ENCODE peak calls at places on chromosomes 3 and 15, in six cellular contexts. I, L, S, E, X and D are unnamed samples.
A peak's percentile ranks its signal among the peaks of the same experiment; 100 is the strongest.

GRCh38 chr3:163915279-163915678 is 1163.0 kb downstream of the SI start:
- DNase-seq in I (no peak), L (no peak), S (no peak), E (no peak), X (no peak), D (no peak)

GRCh38 chr15:90121086-90121485 is 18.8 kb upstream of the IDH2 start:
- DNase-seq in I (no peak), L (no peak), S (no peak), E (no peak), X (no peak), D (no peak)

GRCh38 chr15:100566850-100567249 is 35.1 kb downstream of the LINS1 start:
- DNase-seq in I (no peak), L (no peak), S (no peak), E (no peak), X (no peak), D (no peak)

GRCh38 chr15:80778964-80779657 is at the start of gene CEMIP:
- DNase-seq in I (peak; percentile 70), L (peak; percentile 94), S (peak; percentile 96), E (peak; percentile 57), X (peak; percentile 89), D (peak; percentile 62)

GRCh38 chr3:136840252-136840651 is 21.3 kb downstream of the SLC35G2 start:
- DNase-seq in I (no peak), L (no peak), S (no peak), E (no peak), X (no peak), D (no peak)

GRCh38 chr3:128794067-128794768 is 68.2 kb downstream of the RAB7A start:
- DNase-seq in I (no peak), L (no peak), S (peak; percentile 60), E (no peak), X (peak; percentile 59), D (peak; percentile 41)

GRCh38 chr3:159187232-159187631 is 385.4 kb downstream of the MFSD1 start:
- DNase-seq in I (no peak), L (no peak), S (peak; percentile 43), E (no peak), X (peak; percentile 70), D (no peak)

GRCh38 chr3:194276768-194277546 is 74.2 kb downstream of the CPN2 start:
- DNase-seq in I (no peak), L (no peak), S (peak; percentile 92), E (peak; percentile 69), X (peak; percentile 87), D (no peak)

GRCh38 chr3:59142581-59142980 is 92.8 kb upstream of the CFAP20DC start:
- DNase-seq in I (no peak), L (no peak), S (no peak), E (no peak), X (peak; percentile 3), D (no peak)

GRCh38 chr15:97081666-97082226 is 751.2 kb downstream of the NR2F2 start:
- DNase-seq in I (no peak), L (no peak), S (no peak), E (no peak), X (no peak), D (no peak)

GRCh38 chr3:44981220-44981619 is 5.2 kb downstream of the EXOSC7 start:
- DNase-seq in I (no peak), L (no peak), S (peak; percentile 28), E (no peak), X (peak; percentile 39), D (peak; percentile 28)

GRCh38 chr3:132283440-132283839 is 33.8 kb upstream of the ACP3 start:
- DNase-seq in I (no peak), L (no peak), S (peak; percentile 84), E (no peak), X (peak; percentile 91), D (peak; percentile 14)

GRCh38 chr3:99645277-99646106 is 7.1 kb downstream of the COL8A1 start:
- DNase-seq in I (no peak), L (peak; percentile 61), S (peak; percentile 81), E (no peak), X (peak; percentile 85), D (no peak)

GRCh38 chr3:36895488-36896409 is 49.1 kb downstream of the TRANK1 start:
- DNase-seq in I (no peak), L (no peak), S (no peak), E (no peak), X (no peak), D (no peak)

GRCh38 chr15:29678504-29679034 is 143.7 kb downstream of the TJP1 start:
- DNase-seq in I (no peak), L (no peak), S (no peak), E (no peak), X (no peak), D (no peak)

GRCh38 chr15:73965730-73966103 is 26.4 kb downstream of the STOML1 start:
- DNase-seq in I (no peak), L (peak; percentile 31), S (peak; percentile 36), E (no peak), X (no peak), D (no peak)

GRCh38 chr3:98483626-98484025 is 13.9 kb upstream of the OR5K2 start:
- DNase-seq in I (no peak), L (no peak), S (no peak), E (no peak), X (no peak), D (peak; percentile 52)

GRCh38 chr3:24521306-24522154 is 26.9 kb upstream of the THRB start:
- DNase-seq in I (peak; percentile 50), L (peak; percentile 69), S (peak; percentile 45), E (peak; percentile 30), X (peak; percentile 59), D (peak; percentile 51)

GRCh38 chr15:69298697-69299441 is at the start of gene PAQR5:
- DNase-seq in I (no peak), L (peak; percentile 88), S (peak; percentile 35), E (no peak), X (peak; percentile 26), D (no peak)

GRCh38 chr15:70519616-70520015 is 243.7 kb downstream of the UACA start:
- DNase-seq in I (no peak), L (no peak), S (no peak), E (no peak), X (no peak), D (no peak)

GRCh38 chr3:20458994-20459736 is 273.2 kb upstream of the SGO1 start:
- DNase-seq in I (no peak), L (no peak), S (peak; percentile 37), E (no peak), X (peak; percentile 38), D (no peak)

GRCh38 chr15:80977627-80978036 is 12.0 kb downstream of the MESD start:
- DNase-seq in I (no peak), L (peak; percentile 93), S (peak; percentile 59), E (no peak), X (peak; percentile 57), D (no peak)

GRCh38 chr3:124707667-124708066 is 22.6 kb upstream of the UMPS start:
- DNase-seq in I (peak; percentile 47), L (peak; percentile 22), S (peak; percentile 66), E (no peak), X (peak; percentile 75), D (no peak)

GRCh38 chr15:85976102-85976501 is 103.6 kb upstream of the AGBL1 start:
- DNase-seq in I (no peak), L (no peak), S (no peak), E (no peak), X (no peak), D (no peak)

GRCh38 chr3:114496874-114497273 is 203.0 kb downstream of the TIGIT start:
- DNase-seq in I (no peak), L (no peak), S (peak; percentile 72), E (no peak), X (peak; percentile 82), D (peak; percentile 49)

DNA sequence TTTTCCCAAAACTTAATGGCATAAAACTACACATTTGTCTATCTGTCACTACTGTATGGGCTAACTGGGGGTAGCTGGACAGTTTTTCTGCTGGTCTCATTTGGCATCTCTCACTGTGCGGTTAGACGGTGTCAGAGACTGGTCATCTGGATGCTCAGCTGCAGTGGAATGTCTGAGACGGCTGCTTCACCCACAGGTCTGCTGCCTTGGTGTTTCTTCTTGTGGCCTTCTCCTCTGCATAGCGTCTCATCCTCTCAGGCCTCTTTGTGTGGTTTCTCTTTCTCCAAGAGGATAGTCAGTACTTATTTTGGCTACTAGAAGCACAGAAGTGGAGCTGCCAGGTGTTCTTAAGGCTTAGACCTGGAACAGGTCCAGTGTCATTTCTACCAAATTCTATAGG is 35.9 kb upstream of the GOLGA6L9 start:
- DNase-seq in I (no peak), L (no peak), S (no peak), E (no peak), X (peak; percentile 5), D (no peak)
- H3K4me3 ChIP-seq in I (no peak overlapping the region), L (no peak overlapping the region), S (no peak overlapping the region), E (no peak overlapping the region), X (no peak overlapping the region), D (no peak overlapping the region)

DNA sequence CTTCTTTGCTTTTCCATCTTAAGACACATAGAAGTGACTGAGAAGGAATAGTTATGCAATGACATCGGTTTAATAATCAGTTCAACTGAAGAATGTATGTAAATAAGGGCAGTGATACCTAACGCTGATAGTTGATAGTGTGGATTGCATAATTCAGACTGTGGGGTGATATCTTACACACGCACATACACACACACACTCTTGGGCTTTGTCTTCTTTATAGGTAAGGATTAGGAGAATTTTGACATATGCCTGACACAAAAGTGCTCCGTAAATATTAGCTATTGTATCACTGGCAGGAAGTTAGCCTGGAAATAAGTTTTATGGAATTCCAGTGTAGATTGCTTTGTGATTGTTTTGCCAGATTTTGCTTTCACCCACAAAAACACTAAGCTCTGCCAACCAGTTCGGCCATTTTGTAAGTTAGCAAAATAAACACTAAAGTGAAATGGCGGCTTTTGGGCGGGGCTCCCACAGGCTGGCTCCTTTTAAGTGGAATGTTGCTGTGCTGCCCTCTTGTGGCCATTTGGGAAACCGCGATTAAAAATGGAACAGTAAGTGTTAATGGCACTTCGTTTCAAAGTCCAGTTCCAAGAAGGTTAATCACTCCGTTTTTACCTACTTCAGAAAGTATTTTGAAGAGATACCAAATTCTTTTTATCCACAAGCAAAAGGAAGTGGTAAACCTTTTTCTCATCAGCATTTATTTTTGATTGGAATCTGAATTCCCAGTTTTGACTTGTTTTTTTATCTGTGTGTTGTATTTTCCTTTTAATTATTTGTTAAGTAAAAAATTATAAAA is 17.7 kb downstream of the CHD2 start:
- DNase-seq in I (peak; percentile 93), L (peak; percentile 96), S (peak; percentile 97), E (peak; percentile 95), X (peak; percentile 97), D (peak; percentile 88)
- H3K4me3 ChIP-seq in I (no peak overlapping the region), L (no peak overlapping the region), S (peak overlapping the region; percentile 4), E (no peak overlapping the region), X (no peak overlapping the region), D (peak overlapping the region; percentile 42)

GRCh38 chr3:48560648-48561018 is 2.9 kb downstream of the UCN2 start:
- DNase-seq in I (no peak), L (no peak), S (no peak), E (no peak), X (no peak), D (no peak)
- H3K4me3 ChIP-seq in I (peak overlapping the region; percentile 15), L (no peak overlapping the region), S (peak overlapping the region; percentile 3), E (no peak overlapping the region), X (peak overlapping the region; percentile 35), D (no peak overlapping the region)

GRCh38 chr3:190321789-190322603 is at the start of gene CLDN1:
- DNase-seq in I (peak; percentile 78), L (peak; percentile 87), S (peak; percentile 77), E (peak; percentile 59), X (peak; percentile 81), D (peak; percentile 90)

GRCh38 chr3:190320594-190321362 is 1.5 kb downstream of the CLDN1 start:
- DNase-seq in I (no peak), L (no peak), S (no peak), E (no peak), X (no peak), D (no peak)

GRCh38 chr3:190322604-190323240 is 476 bp upstream of the CLDN1 start:
- DNase-seq in I (no peak), L (no peak), S (peak; percentile 37), E (no peak), X (peak; percentile 46), D (no peak)

GRCh38 chr3:190325923-190326322 is 3.7 kb upstream of the CLDN1 start:
- DNase-seq in I (no peak), L (no peak), S (no peak), E (no peak), X (peak; percentile 18), D (no peak)

GRCh38 chr3:190323241-190323617 is 983 bp upstream of the CLDN1 start:
- DNase-seq in I (peak; percentile 45), L (no peak), S (no peak), E (no peak), X (peak; percentile 17), D (no peak)
- H3K4me3 ChIP-seq in I (peak overlapping the region; percentile 42), L (no peak overlapping the region), S (no peak overlapping the region), E (no peak overlapping the region), X (no peak overlapping the region), D (no peak overlapping the region)